ENCODE peak calls at places on chromosome 14, in ten cellular contexts. E is stimulated activated CD8-positive, alpha-beta memory T cell treated with anti-CD3 and anti-CD28 coated beads, Interleukin-15, amount 100 ng/mL, for 48 hours; B is A172; A is HFF-Myc; P is right cardiac atrium; F is CD4-positive, alpha-beta T cell; O is EH; D is AG08395; U is SK-N-SH; M is left colon. C is an unnamed sample.

GRCh38 chr14:84442481-84442880 is 1087.5 kb upstream of the FLRT2 start:
- DNase-seq in E (no peak), B (no peak), A (no peak), P (no peak), F (no peak), O (no peak), D (no peak), U (no peak), M (no peak), C (no peak)

GRCh38 chr14:73273799-73274198 is 36.5 kb downstream of the PAPLN start:
- DNase-seq in E (no peak), B (no peak), A (no peak), P (no peak), F (no peak), O (no peak), D (no peak), U (no peak), M (no peak), C (no peak)

GRCh38 chr14:102949062-102949800 is 26.8 kb downstream of the AMN start:
- DNase-seq in E (no peak), B (no peak), A (peak; percentile 86), P (no peak), F (peak; percentile 45), O (peak; percentile 82), D (peak; percentile 78), U (no peak), M (peak; percentile 46), C (no peak)

GRCh38 chr14:75264036-75264435 is 14.6 kb upstream of the FOS start:
- DNase-seq in E (no peak), B (no peak), A (no peak), P (no peak), F (no peak), O (no peak), D (no peak), U (no peak), M (no peak), C (no peak)

GRCh38 chr14:23114669-23115491 is 4.2 kb downstream of the CEBPE start:
- DNase-seq in E (no peak), B (peak; percentile 86), A (peak; percentile 66), P (no peak), F (no peak), O (peak; percentile 99), D (peak; percentile 98), U (peak; percentile 43), M (no peak), C (peak; percentile 82)

GRCh38 chr14:72744416-72745120 is 149.3 kb downstream of the DPF3 start:
- DNase-seq in E (no peak), B (no peak), A (no peak), P (no peak), F (no peak), O (no peak), D (no peak), U (no peak), M (no peak), C (peak; percentile 37)

GRCh38 chr14:49933128-49933527 is 40.2 kb downstream of the ARF6 start:
- DNase-seq in E (no peak), B (no peak), A (no peak), P (no peak), F (no peak), O (no peak), D (no peak), U (no peak), M (no peak), C (no peak)

GRCh38 chr14:25396128-25396527 is 346.2 kb upstream of the STXBP6 start:
- DNase-seq in E (no peak), B (no peak), A (no peak), P (no peak), F (no peak), O (no peak), D (no peak), U (no peak), M (no peak), C (no peak)

GRCh38 chr14:35134329-35135123 is 12.2 kb downstream of the PRORP start:
- DNase-seq in E (no peak), B (no peak), A (no peak), P (no peak), F (no peak), O (no peak), D (no peak), U (no peak), M (no peak), C (no peak)

GRCh38 chr14:74955229-74955999 is at the start of gene PGF:
- DNase-seq in E (no peak), B (no peak), A (no peak), P (peak; percentile 91), F (peak; percentile 43), O (peak; percentile 71), D (peak; percentile 68), U (peak; percentile 93), M (peak; percentile 76), C (no peak)

GRCh38 chr14:102903889-102904512 is 18.5 kb upstream of the AMN start:
- DNase-seq in E (no peak), B (no peak), A (no peak), P (no peak), F (no peak), O (no peak), D (no peak), U (no peak), M (no peak), C (no peak)

GRCh38 chr14:90970167-90970600 is 90.3 kb downstream of the RPS6KA5 start:
- DNase-seq in E (no peak), B (peak; percentile 39), A (no peak), P (no peak), F (no peak), O (peak; percentile 1), D (no peak), U (no peak), M (no peak), C (no peak)

GRCh38 chr14:28656704-28657255 is 109.8 kb upstream of the FOXG1 start:
- DNase-seq in E (no peak), B (no peak), A (no peak), P (no peak), F (no peak), O (no peak), D (no peak), U (no peak), M (no peak), C (no peak)

GRCh38 chr14:56124296-56124695 is 6.1 kb downstream of the PELI2 start:
- DNase-seq in E (no peak), B (no peak), A (no peak), P (no peak), F (no peak), O (peak; percentile 79), D (peak; percentile 13), U (no peak), M (no peak), C (no peak)

GRCh38 chr14:32419429-32419828 is 90.3 kb downstream of the AKAP6 start:
- DNase-seq in E (no peak), B (no peak), A (no peak), P (no peak), F (no peak), O (no peak), D (no peak), U (no peak), M (no peak), C (no peak)

GRCh38 chr14:85531594-85532391 is 1.8 kb downstream of the FLRT2 start:
- DNase-seq in E (no peak), B (peak; percentile 31), A (no peak), P (peak; percentile 90), F (no peak), O (peak; percentile 79), D (peak; percentile 70), U (peak; percentile 21), M (peak; percentile 29), C (peak; percentile 90)

GRCh38 chr14:74959596-74960180 is 4.3 kb upstream of the PGF start:
- DNase-seq in E (no peak), B (no peak), A (no peak), P (no peak), F (no peak), O (no peak), D (no peak), U (no peak), M (no peak), C (no peak)

GRCh38 chr14:68047910-68048309 is 228.3 kb downstream of the RAD51B start:
- DNase-seq in E (no peak), B (peak; percentile 66), A (no peak), P (no peak), F (no peak), O (peak; percentile 79), D (no peak), U (no peak), M (no peak), C (no peak)

GRCh38 chr14:101471723-101472517 is 89.4 kb upstream of the DIO3 start:
- DNase-seq in E (no peak), B (no peak), A (no peak), P (no peak), F (peak; percentile 25), O (no peak), D (no peak), U (no peak), M (no peak), C (peak; percentile 82)

GRCh38 chr14:32397871-32398640 is 69.0 kb downstream of the AKAP6 start:
- DNase-seq in E (no peak), B (peak; percentile 57), A (no peak), P (no peak), F (no peak), O (peak; percentile 85), D (peak; percentile 50), U (no peak), M (no peak), C (no peak)

GRCh38 chr14:55297611-55298323 is 26.5 kb downstream of the FBXO34 start:
- DNase-seq in E (no peak), B (no peak), A (no peak), P (no peak), F (no peak), O (no peak), D (no peak), U (no peak), M (peak; percentile 65), C (no peak)

GRCh38 chr14:93638790-93639189 is 149.5 kb downstream of the PRIMA1 start:
- DNase-seq in E (no peak), B (no peak), A (no peak), P (no peak), F (no peak), O (no peak), D (no peak), U (no peak), M (no peak), C (no peak)

GRCh38 chr14:72500234-72500838 is 393.6 kb downstream of the DPF3 start:
- DNase-seq in E (no peak), B (no peak), A (no peak), P (no peak), F (no peak), O (peak; percentile 23), D (no peak), U (no peak), M (no peak), C (no peak)

C was measured in mesenteric fat pad.